ENCODE peak calls at places on chromosomes 4 and X, in nine cellular contexts. K is A549, Y is HCT116, R is HepG2, H is heart left ventricle, O is upper lobe of left lung, N is IMR-90, T is body of pancreas, B is right lobe of liver. A is an unnamed sample.

GRCh38 chr4:151842430-151843079 is 81.7 kb upstream of the GATB start:
- ATAC-seq in K (no peak), Y (no peak), R (no peak), H (no peak), O (peak), N (no peak), T (no peak), B (peak), A (no peak)

GRCh38 chr4:16669036-16669435 is 229.4 kb downstream of the LDB2 start:
- ATAC-seq in K (no peak), Y (no peak), R (no peak), H (no peak), O (no peak), N (peak), T (peak), B (peak), A (peak)

GRCh38 chr4:137531951-137532868 is at the start of gene PCDH18:
- ATAC-seq in K (peak), Y (no peak), R (no peak), H (peak), O (peak), N (peak), T (peak), B (peak), A (peak)

GRCh38 chr4:148074462-148074861 is 342.6 kb downstream of the ARHGAP10 start:
- ATAC-seq in K (no peak), Y (no peak), R (no peak), H (no peak), O (no peak), N (no peak), T (no peak), B (no peak), A (no peak)

GRCh38 chr4:84753318-84753972 is 170.5 kb downstream of the CDS1 start:
- ATAC-seq in K (no peak), Y (no peak), R (no peak), H (no peak), O (no peak), N (no peak), T (no peak), B (peak), A (peak)

GRCh38 chrX:129525162-129525561 is 1.9 kb upstream of the SMARCA1 start:
- ATAC-seq in K (no peak), Y (no peak), R (peak), H (no peak), O (no peak), N (no peak), T (no peak), B (peak), A (no peak)

GRCh38 chrX:37350034-37350365 is 836 bp downstream of the PRRG1 start:
- ATAC-seq in K (no peak), Y (peak), R (peak), H (no peak), O (peak), N (no peak), T (peak), B (peak), A (peak)

GRCh38 chr4:122584517-122584916 is 36.3 kb downstream of the IL21 start:
- ATAC-seq in K (no peak), Y (no peak), R (no peak), H (no peak), O (no peak), N (peak), T (no peak), B (no peak), A (no peak)

GRCh38 chrX:40299028-40299479 is 201.3 kb upstream of the BCOR start:
- ATAC-seq in K (no peak), Y (no peak), R (no peak), H (no peak), O (no peak), N (no peak), T (no peak), B (no peak), A (no peak)

GRCh38 chr4:183141997-183142396 is 42.9 kb downstream of the WWC2 start:
- ATAC-seq in K (no peak), Y (no peak), R (no peak), H (no peak), O (no peak), N (no peak), T (no peak), B (no peak), A (no peak)

GRCh38 chr4:60201052-60201673 is 999.0 kb upstream of the ADGRL3 start:
- ATAC-seq in K (no peak), Y (no peak), R (peak), H (no peak), O (no peak), N (peak), T (peak), B (peak), A (no peak)

GRCh38 chr4:86593726-86594558 is at the start of gene PTPN13:
- ATAC-seq in K (peak), Y (peak), R (peak), H (peak), O (peak), N (peak), T (peak), B (peak), A (peak)
- TF ChIP-seq POLR2A in K (peak), Y (peak), R (no peak), H (peak), O (no peak), N (peak), T (peak), B (peak), A (peak)

GRCh38 chr4:5887361-5888221 is 5.3 kb downstream of the CRMP1 start:
- ATAC-seq in K (no peak), Y (peak), R (no peak), H (no peak), O (peak), N (peak), T (peak), B (no peak), A (peak)
- H3K4me3 ChIP-seq in K (peak), Y (no peak), R (no peak), H (peak), O (peak), N (peak), T (no peak), B (no peak), A (peak)

GRCh38 chr4:23930750-23931488 is 41.1 kb upstream of the PPARGC1A start:
- ATAC-seq in K (no peak), Y (no peak), R (peak), H (peak), O (peak), N (no peak), T (peak), B (peak), A (peak)
- TF ChIP-seq POLR2A in K (no peak), Y (no peak), R (no peak), H (no peak), O (no peak), N (no peak), T (no peak), B (no peak), A (no peak)

GRCh38 chr4:153497988-153498967 is 32.1 kb downstream of the TMEM131L start:
- ATAC-seq in K (no peak), Y (no peak), R (no peak), H (peak), O (no peak), N (peak), T (no peak), B (peak), A (peak)
- H3K4me3 ChIP-seq in K (no peak), Y (no peak), R (no peak), H (peak), O (no peak), N (no peak), T (no peak), B (no peak), A (no peak)

A was measured in gastroesophageal sphincter.